ENCODE peak calls at places on chromosomes 11 and 22, in four cellular contexts. G is naive thymus-derived CD8-positive, alpha-beta T cell; T is foreskin keratinocyte; O is stimulated activated naive B cell treated with anti-CD40 and anti-IgM and Interleukin-4, amounts not matched to agents 10 μg/mL and 1 μg/mL and 100 μg/mL, for 72 hours. W is an unnamed sample.

GRCh38 chr11:1632053-1632714 is 2.6 kb downstream of the KRTAP5-5 start:
- ATAC-seq in G (no peak), T (no peak), O (no peak), W (no peak)

GRCh38 chr11:92384807-92385206 is 160.2 kb downstream of the FAT3 start:
- ATAC-seq in G (no peak), T (no peak), O (no peak), W (no peak)

GRCh38 chr11:102414559-102414958 is 38.0 kb downstream of the TMEM123 start:
- ATAC-seq in G (no peak), T (no peak), O (no peak), W (no peak)

GRCh38 chr11:70836071-70836470 is 416.3 kb downstream of the SHANK2 start:
- ATAC-seq in G (no peak), T (no peak), O (no peak), W (no peak)

GRCh38 chr11:111733009-111733408 is 33.2 kb downstream of the PPP2R1B start:
- ATAC-seq in G (no peak), T (peak), O (no peak), W (peak)

GRCh38 chr11:116984589-116984988 is 113.6 kb downstream of the SIK3 start:
- ATAC-seq in G (no peak), T (peak), O (no peak), W (no peak)

GRCh38 chr11:32436751-32437405 is 1.5 kb upstream of the WT1 start:
- ATAC-seq in G (no peak), T (no peak), O (no peak), W (no peak)

GRCh38 chr11:33703234-33703633 is 2.6 kb upstream of the C11orf91 start:
- ATAC-seq in G (no peak), T (no peak), O (no peak), W (no peak)

GRCh38 chr11:116283300-116283699 is 489.5 kb downstream of the BUD13 start:
- ATAC-seq in G (no peak), T (no peak), O (no peak), W (no peak)

GRCh38 chr22:23225337-23225723 is 45.0 kb downstream of the BCR start:
- ATAC-seq in G (no peak), T (peak), O (no peak), W (no peak)

GRCh38 chr11:75394086-75394840 is 5.1 kb upstream of the RPS3 start:
- ATAC-seq in G (no peak), T (no peak), O (no peak), W (no peak)

GRCh38 chr11:112878228-112878627 is 83.0 kb upstream of the NCAM1 start:
- ATAC-seq in G (no peak), T (no peak), O (no peak), W (no peak)

GRCh38 chr22:18152519-18152918 is 2.5 kb downstream of the USP18 start:
- ATAC-seq in G (peak), T (no peak), O (no peak), W (no peak)

W was measured in esophagus mucosa.